ENCODE peak calls at places on chromosomes 1 and 21, in ten cellular contexts. T, E, U, A, V, C, P, Z, S and R are unnamed samples.

GRCh38 chr1:229287257-229287656 is 16.3 kb downstream of the RAB4A start:
- DNase-seq in T (no peak), C (no peak), U (no peak), Z (no peak), E (no peak), S (no peak), A (no peak), P (no peak), V (no peak), R (no peak)

GRCh38 chr1:35809156-35810095 is 1.6 kb downstream of the AGO4 start:
- DNase-seq in S (no peak), P (no peak), V (no peak), T (no peak), E (no peak), C (peak; percentile 1), U (no peak), A (no peak), Z (no peak), R (no peak)

GRCh38 chr1:149962039-149962647 is 25.5 kb upstream of the MTMR11 start:
- DNase-seq in S (peak; percentile 79), A (no peak), V (peak; percentile 91), E (no peak), U (no peak), C (peak; percentile 90), T (peak; percentile 61), Z (peak; percentile 62), P (no peak), R (peak; percentile 55)

GRCh38 chr1:70706381-70707173 is 295.5 kb downstream of the CTH start:
- DNase-seq in P (no peak), U (no peak), E (no peak), C (no peak), Z (no peak), S (no peak), T (no peak), A (peak; percentile 3), V (no peak), R (no peak)

GRCh38 chr1:76185207-76185606 is 110.7 kb downstream of the ST6GALNAC3 start:
- DNase-seq in S (no peak), C (no peak), A (no peak), T (no peak), Z (no peak), U (no peak), E (no peak), V (no peak), P (no peak), R (no peak)

GRCh38 chr1:59485949-59486348 is 189.1 kb downstream of the FGGY start:
- DNase-seq in A (no peak), U (no peak), V (no peak), C (peak; percentile 6), S (no peak), P (no peak), Z (no peak), E (no peak), T (no peak), R (no peak)

GRCh38 chr1:163796394-163796821 is 474.7 kb downstream of the NUF2 start:
- DNase-seq in T (no peak), E (no peak), C (peak; percentile 34), A (no peak), S (no peak), V (no peak), P (no peak), Z (no peak), U (no peak), R (no peak)

GRCh38 chr1:103180660-103181059 is 72.3 kb upstream of the COL11A1 start:
- DNase-seq in T (no peak), U (no peak), C (peak; percentile 22), A (peak; percentile 58), Z (no peak), S (peak; percentile 84), P (no peak), E (no peak), V (peak; percentile 95), R (no peak)

GRCh38 chr1:189782280-189782679 is 695.4 kb downstream of the BRINP3 start:
- DNase-seq in P (no peak), E (no peak), C (no peak), A (no peak), V (no peak), S (no peak), U (no peak), Z (peak; percentile 30), T (no peak), R (no peak)

GRCh38 chr1:169877800-169878491 is 15.8 kb downstream of the SCYL3 start:
- DNase-seq in Z (no peak), S (no peak), U (no peak), C (peak; percentile 19), A (no peak), T (no peak), V (peak; percentile 62), E (no peak), P (no peak), R (no peak)

GRCh38 chr1:35261412-35262120 is 6.9 kb upstream of the ZMYM4 start:
- DNase-seq in S (no peak), T (no peak), P (no peak), A (no peak), U (no peak), Z (no peak), E (no peak), C (no peak), V (no peak), R (no peak)

GRCh38 chr1:219143735-219144134 is 29.9 kb upstream of the LYPLAL1 start:
- DNase-seq in C (peak; percentile 47), T (no peak), V (no peak), A (peak; percentile 31), U (no peak), P (no peak), Z (no peak), S (peak; percentile 12), E (no peak), R (no peak)

GRCh38 chr1:230328342-230329015 is 97.7 kb downstream of the PGBD5 start:
- DNase-seq in U (no peak), S (no peak), V (no peak), T (no peak), A (no peak), E (no peak), C (no peak), Z (no peak), P (no peak), R (no peak)

GRCh38 chr1:41474490-41475271 is 9.8 kb downstream of the EDN2 start:
- DNase-seq in Z (peak; percentile 71), C (no peak), P (no peak), S (no peak), U (peak; percentile 75), V (no peak), E (no peak), A (peak; percentile 43), T (no peak), R (no peak)

GRCh38 chr1:223704921-223705878 is 7.1 kb upstream of the CAPN2 start:
- DNase-seq in Z (no peak), E (no peak), V (peak; percentile 53), A (peak; percentile 56), T (no peak), P (no peak), S (no peak), U (no peak), C (peak; percentile 81), R (peak; percentile 5)

GRCh38 chr1:93603581-93603980 is 78.1 kb downstream of the BCAR3 start:
- DNase-seq in E (no peak), Z (no peak), T (no peak), U (no peak), S (no peak), C (no peak), A (no peak), P (no peak), V (no peak), R (no peak)

GRCh38 chr1:208595745-208596144 is 351.6 kb upstream of the PLXNA2 start:
- DNase-seq in E (no peak), S (peak; percentile 66), Z (no peak), T (no peak), U (no peak), A (no peak), V (peak; percentile 70), P (no peak), C (peak; percentile 1), R (no peak)

GRCh38 chr1:53685272-53686051 is 53.5 kb downstream of the GLIS1 start:
- DNase-seq in C (no peak), Z (peak; percentile 85), U (peak; percentile 50), P (no peak), E (no peak), V (peak; percentile 43), T (no peak), S (peak; percentile 52), A (peak; percentile 66), R (no peak)

GRCh38 chr21:43190544-43191340 is 21.9 kb downstream of the CRYAA start:
- DNase-seq in Z (no peak), P (peak; percentile 3), U (peak; percentile 30), V (no peak), C (no peak), A (peak; percentile 26), E (no peak), S (no peak), T (no peak), R (no peak)

GRCh38 chr1:236753554-236753953 is 41.5 kb upstream of the MTR start:
- DNase-seq in C (peak; percentile 19), A (no peak), U (no peak), E (no peak), T (no peak), S (no peak), V (peak; percentile 72), P (no peak), Z (peak; percentile 58), R (no peak)
- TF ChIP-seq CTCF in C (peak; percentile 2), A (peak; percentile 28), U (no peak), E (no peak), T (no peak), S (peak; percentile 38), V (peak; percentile 55), P (peak; percentile 26), Z (peak; percentile 30), R (no peak)

DNA sequence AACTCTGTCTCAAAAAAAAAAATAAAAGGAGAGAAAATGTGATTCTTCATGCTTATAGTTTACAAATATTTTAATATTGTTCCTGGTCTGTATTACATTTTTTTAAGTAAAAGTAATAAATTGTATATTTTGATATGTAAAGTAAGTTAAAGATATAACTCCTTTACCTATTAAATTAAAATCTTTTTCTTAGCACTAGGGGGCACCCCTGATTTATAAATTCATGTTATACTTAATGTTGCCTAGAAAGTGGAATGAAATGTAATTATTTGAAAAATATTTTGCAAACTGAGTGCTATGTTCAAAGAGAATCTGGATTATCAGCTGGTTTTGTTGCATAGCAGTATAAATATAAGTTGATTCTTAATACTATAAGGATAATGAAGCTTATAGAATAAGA is 49.2 kb downstream of the RALGPS2 start:
- DNase-seq in U (no peak), T (no peak), E (no peak), Z (peak; percentile 22), P (no peak), V (peak; percentile 61), S (no peak), C (peak; percentile 63), A (no peak), R (no peak)
- TF ChIP-seq CTCF in U (peak; percentile 66), T (peak; percentile 20), E (no peak), Z (peak; percentile 61), P (peak; percentile 43), V (peak; percentile 35), S (no peak), C (peak; percentile 34), A (peak; percentile 43), R (no peak)

GRCh38 chr1:29282135-29282923 is 46.0 kb downstream of the PTPRU start:
- DNase-seq in U (no peak), Z (no peak), P (no peak), T (no peak), E (no peak), S (no peak), C (no peak), A (peak; percentile 57), V (no peak), R (no peak)
- TF ChIP-seq CTCF in U (no peak), Z (no peak), P (no peak), T (no peak), E (no peak), S (no peak), C (no peak), A (no peak), V (no peak), R (no peak)

GRCh38 chr21:38171723-38172344 is 85.0 kb upstream of the KCNJ15 start:
- DNase-seq in Z (no peak), A (peak; percentile 73), V (peak; percentile 74), C (peak; percentile 14), U (no peak), S (peak; percentile 45), E (no peak), T (no peak), P (peak; percentile 17), R (no peak)
- TF ChIP-seq CTCF in Z (peak; percentile 27), A (peak; percentile 54), V (peak; percentile 58), C (no peak), U (no peak), S (peak; percentile 65), E (no peak), T (no peak), P (no peak), R (no peak)